ENCODE peak calls at places on chromosomes 2 and 18, in four cellular contexts. K is K562, N is HL-60, W is GM12878. M is an unnamed sample.

GRCh38 chr18:62715829-62716678 is 713 bp downstream of the PHLPP1 start:
- DNase-seq in W (no peak), K (peak; percentile 43), N (peak; percentile 72), M (peak; percentile 48)

GRCh38 chr2:119255760-119256573 is 32.3 kb downstream of the STEAP3 start:
- DNase-seq in N (no peak), W (no peak), K (no peak), M (no peak)

GRCh38 chr2:69538872-69539548 is 101.8 kb upstream of the NFU1 start:
- DNase-seq in W (no peak), K (no peak), N (no peak), M (no peak)

GRCh38 chr2:30695749-30696148 is 111.5 kb downstream of the CAPN13 start:
- DNase-seq in K (no peak), W (no peak), N (no peak), M (no peak)

GRCh38 chr18:55018602-55019001 is 59.3 kb upstream of the CCDC68 start:
- DNase-seq in W (no peak), K (no peak), N (no peak), M (no peak)

GRCh38 chr2:119826370-119826961 is 66.7 kb downstream of the PTPN4 start:
- DNase-seq in W (no peak), K (peak; percentile 42), N (peak; percentile 59), M (no peak)

GRCh38 chr2:222057249-222058073 is 241.3 kb downstream of the PAX3 start:
- DNase-seq in N (no peak), K (peak; percentile 25), W (no peak), M (peak; percentile 27)

GRCh38 chr2:2848621-2849443 is 517.8 kb upstream of the MYT1L start:
- DNase-seq in N (no peak), K (no peak), W (no peak), M (no peak)

GRCh38 chr2:45315881-45316280 is 295.2 kb downstream of the SRBD1 start:
- DNase-seq in K (no peak), N (no peak), W (no peak), M (no peak)

GRCh38 chr2:96499061-96499960 is 5.8 kb downstream of the NEURL3 start:
- DNase-seq in N (no peak), K (no peak), W (no peak), M (no peak)

GRCh38 chr18:24543408-24544140 is 83.1 kb downstream of the HRH4 start:
- DNase-seq in W (no peak), K (no peak), N (no peak), M (no peak)

DNA sequence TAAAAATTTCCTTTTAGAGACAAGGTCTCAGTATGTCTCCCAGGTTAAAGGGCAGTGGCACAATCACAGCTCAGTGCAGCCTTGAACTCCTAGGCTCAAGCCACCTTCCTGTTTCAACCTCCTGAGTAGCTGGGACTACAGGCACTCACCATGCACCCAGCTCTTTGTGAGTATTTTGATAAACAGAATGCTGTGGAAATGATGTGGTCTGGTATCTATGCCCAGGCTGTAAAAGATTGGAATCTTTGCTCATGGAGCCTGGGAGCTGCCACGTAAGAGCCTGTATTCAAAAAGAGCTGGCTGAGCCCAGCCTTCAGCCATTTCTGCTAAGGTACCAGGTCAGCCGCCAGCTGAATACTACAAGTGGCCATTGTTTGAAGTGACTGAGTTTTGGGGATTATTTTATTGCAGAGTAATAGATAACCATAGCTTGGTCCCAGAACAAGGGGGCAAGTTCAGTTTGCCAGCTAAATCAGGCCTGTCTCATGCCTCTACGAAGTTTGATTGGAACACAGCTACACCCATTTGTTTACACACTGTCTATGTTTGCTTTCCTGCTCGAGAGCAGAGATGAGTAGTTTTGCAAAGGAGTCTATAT is 21.3 kb upstream of the ARL5A start:
- DNase-seq in K (no peak), W (no peak), N (no peak), M (no peak)
- TF ChIP-seq SPI1 in K (no peak), W (no peak), N (no peak), M (no peak)

GRCh38 chr18:67305466-67305865 is 211.1 kb downstream of the DSEL start:
- DNase-seq in N (no peak), K (no peak), W (no peak), M (no peak)

GRCh38 chr18:67308819-67309218 is 207.7 kb downstream of the DSEL start:
- DNase-seq in K (no peak), W (no peak), N (no peak), M (no peak)

DNA sequence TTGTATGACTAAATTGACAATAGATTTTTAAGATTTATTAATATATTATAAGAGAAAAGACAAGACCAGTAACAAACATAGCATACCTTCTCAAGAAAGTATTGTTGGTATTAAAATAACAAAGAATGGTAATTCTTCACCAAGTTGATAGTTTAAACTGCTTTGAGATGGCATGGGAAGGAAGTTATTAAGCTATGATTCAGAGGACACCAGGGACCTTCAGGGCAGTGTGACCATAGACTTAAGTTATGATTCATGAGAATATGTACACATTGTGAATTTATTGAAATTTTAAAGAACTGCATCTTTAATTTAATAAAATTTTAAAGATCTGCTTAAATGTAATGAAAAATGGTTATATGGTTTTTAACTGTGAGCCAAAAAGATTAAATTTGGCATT is 205.7 kb downstream of the DSEL start:
- DNase-seq in N (no peak), W (no peak), K (no peak), M (no peak)
- TF ChIP-seq SPI1 in N (no peak), W (no peak), K (no peak), M (no peak)

GRCh38 chr2:17851731-17852585 is 26.5 kb upstream of the KCNS3 start:
- DNase-seq in N (peak; percentile 35), K (peak; percentile 58), W (no peak), M (peak; percentile 56)

GRCh38 chr2:17850151-17850550 is 28.3 kb upstream of the KCNS3 start:
- DNase-seq in W (no peak), K (no peak), N (no peak), M (no peak)

GRCh38 chr2:17857016-17857415 is 21.5 kb upstream of the KCNS3 start:
- DNase-seq in W (no peak), K (no peak), N (no peak), M (no peak)

GRCh38 chr2:17858064-17858463 is 20.4 kb upstream of the KCNS3 start:
- DNase-seq in N (no peak), K (no peak), W (no peak), M (no peak)

GRCh38 chr2:17853799-17854198 is 24.7 kb upstream of the KCNS3 start:
- DNase-seq in N (no peak), W (no peak), K (no peak), M (no peak)
- TF ChIP-seq SPI1 in N (no peak), W (no peak), K (no peak), M (no peak)

DNA sequence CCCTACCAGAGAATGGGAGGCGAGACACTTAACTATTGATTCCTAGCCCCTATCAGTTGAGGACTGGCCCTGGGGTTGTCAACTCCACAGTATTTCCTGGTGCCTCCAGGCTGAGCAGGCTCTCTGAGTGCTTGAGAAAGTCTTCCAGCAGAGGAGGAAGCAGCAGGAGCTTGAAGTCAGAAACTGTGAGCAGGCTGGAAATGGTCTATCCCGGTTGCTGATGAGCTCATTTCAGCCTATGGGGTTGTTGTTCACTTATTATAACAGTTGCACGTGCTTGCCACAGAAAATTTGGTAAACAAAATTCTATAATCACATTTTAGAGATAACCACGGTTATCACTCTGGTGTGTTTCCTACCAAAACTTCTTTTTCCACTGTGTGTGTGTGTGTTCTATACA is 254.7 kb upstream of the THUMPD2 start:
- DNase-seq in W (no peak), N (no peak), K (no peak), M (no peak)
- TF ChIP-seq SPI1 in W (no peak), N (no peak), K (no peak), M (no peak)

DNA sequence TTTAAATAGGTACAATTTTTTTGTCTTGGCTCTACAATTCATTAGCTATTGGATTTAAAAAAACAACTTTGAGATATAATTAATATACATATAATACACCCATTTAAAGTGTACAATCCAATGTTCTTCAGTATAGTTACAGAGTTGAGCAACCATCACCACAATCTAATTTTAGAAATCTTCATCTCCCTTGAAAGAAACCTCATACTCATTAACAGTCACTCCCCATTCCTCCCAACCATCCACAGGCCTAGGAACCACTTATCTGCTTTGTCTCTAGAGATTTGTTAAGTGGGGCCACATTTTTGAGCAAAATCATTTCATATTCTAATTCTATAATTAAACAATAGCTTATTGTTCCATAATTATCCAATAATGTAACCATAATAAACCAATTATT is 32.6 kb downstream of the MRPL33 start:
- DNase-seq in N (peak; percentile 34), K (no peak), W (no peak), M (no peak)
- TF ChIP-seq SPI1 in N (no peak), K (no peak), W (no peak), M (no peak)

GRCh38 chr2:41457026-41457425 is 590.8 kb upstream of the PKDCC start:
- DNase-seq in N (no peak), W (no peak), K (no peak), M (no peak)
- TF ChIP-seq SPI1 in N (no peak), W (no peak), K (no peak), M (no peak)

GRCh38 chr2:127158614-127159290 is 51.8 kb upstream of the BIN1 start:
- DNase-seq in W (peak; percentile 7), K (no peak), N (peak; percentile 32), M (no peak)
- TF ChIP-seq SPI1 in W (peak; percentile 51), K (no peak), N (no peak), M (peak; percentile 53)

GRCh38 chr18:59085797-59086196 is 53.9 kb upstream of the SEC11C start:
- DNase-seq in W (no peak), K (no peak), N (no peak), M (no peak)
- TF ChIP-seq SPI1 in W (no peak), K (no peak), N (no peak), M (no peak)

GRCh38 chr2:134441153-134441863 is 187.4 kb downstream of the MGAT5 start:
- DNase-seq in W (no peak), K (no peak), N (no peak), M (no peak)
- TF ChIP-seq SPI1 in W (no peak), K (no peak), N (no peak), M (no peak)

M was measured in GM12891.